ENCODE peak calls at places on chromosomes 11 and 22, in four cellular contexts. M, N, J and U are unnamed samples.

GRCh38 chr11:33701831-33702230 is 1.2 kb upstream of the C11orf91 start:
- DNase-seq in M (peak), N (peak), J (no peak), U (peak)

GRCh38 chr11:46346886-46347636 is at the start of gene DGKZ:
- DNase-seq in M (peak), N (peak), J (no peak), U (peak)

GRCh38 chr22:39242389-39242808 is 2.4 kb downstream of the PDGFB start:
- DNase-seq in M (no peak), N (no peak), J (no peak), U (no peak)

GRCh38 chr11:22558638-22559037 is 67.0 kb downstream of the FANCF start:
- DNase-seq in M (peak), N (peak), J (no peak), U (peak)

GRCh38 chr22:30891443-30891755 is 77.2 kb downstream of the MORC2 start:
- DNase-seq in M (no peak), N (no peak), J (no peak), U (no peak)

GRCh38 chr11:61910473-61911123 is 6.8 kb downstream of the RAB3IL1 start:
- DNase-seq in M (no peak), N (no peak), J (no peak), U (no peak)

GRCh38 chr11:125082611-125083311 is 19.7 kb downstream of the SLC37A2 start:
- DNase-seq in M (peak), N (no peak), J (no peak), U (peak)

GRCh38 chr11:108975641-108976071 is 310.8 kb downstream of the DDX10 start:
- DNase-seq in M (no peak), N (peak), J (no peak), U (no peak)

GRCh38 chr11:56855217-56855616 is 106.7 kb upstream of the OR9G4 start:
- DNase-seq in M (no peak), N (no peak), J (no peak), U (no peak)

GRCh38 chr11:119538748-119539147 is 115.8 kb upstream of the THY1 start:
- DNase-seq in M (no peak), N (no peak), J (no peak), U (peak)

GRCh38 chr11:58024601-58025091 is 965 bp downstream of the OR9Q1 start:
- DNase-seq in M (peak), N (no peak), J (no peak), U (peak)

GRCh38 chr11:64428685-64429084 is 69.7 kb downstream of the RPS6KA4 start:
- DNase-seq in M (no peak), N (no peak), J (no peak), U (no peak)

GRCh38 chr11:2388431-2389024 is 11.4 kb downstream of the CD81 start:
- DNase-seq in M (no peak), N (no peak), J (no peak), U (no peak)

GRCh38 chr11:35280727-35281126 is 138.6 kb downstream of the SLC1A2 start:
- DNase-seq in M (no peak), N (no peak), J (no peak), U (no peak)

GRCh38 chr11:11461473-11461872 is 108.4 kb upstream of the CSNK2A3 start:
- DNase-seq in M (no peak), N (no peak), J (no peak), U (no peak)

GRCh38 chr11:103536335-103536722 is 427.1 kb downstream of the DYNC2H1 start:
- DNase-seq in M (no peak), N (no peak), J (no peak), U (no peak)

GRCh38 chr11:122180435-122180834 is 64.4 kb upstream of the BLID start:
- DNase-seq in M (peak), N (no peak), J (no peak), U (peak)

GRCh38 chr11:56799691-56800090 is 51.2 kb upstream of the OR9G4 start:
- DNase-seq in M (no peak), N (no peak), J (no peak), U (no peak)

GRCh38 chr11:15967166-15967565 is 389.2 kb downstream of the SOX6 start:
- DNase-seq in M (no peak), N (peak), J (no peak), U (no peak)

GRCh38 chr11:65958774-65959420 is 2.6 kb upstream of the SART1 start:
- DNase-seq in M (no peak), N (no peak), J (no peak), U (no peak)

GRCh38 chr11:72226701-72227100 is 2.1 kb downstream of the INPPL1 start:
- DNase-seq in M (no peak), N (no peak), J (no peak), U (no peak)

GRCh38 chr11:19379465-19379864 is 138.7 kb upstream of the E2F8 start:
- DNase-seq in M (peak), N (no peak), J (no peak), U (peak)

GRCh38 chr22:35126993-35127392 is 61.0 kb downstream of the ISX start:
- DNase-seq in M (no peak), N (no peak), J (no peak), U (no peak)

GRCh38 chr11:40274017-40274416 is 1185.4 kb downstream of the LRRC4C start:
- DNase-seq in M (peak), N (no peak), J (no peak), U (peak)

GRCh38 chr22:27752141-27752540 is 49.4 kb downstream of the MN1 start:
- DNase-seq in M (no peak), N (no peak), J (no peak), U (no peak)

GRCh38 chr11:64556721-64557250 is 34.2 kb upstream of the SLC22A12 start:
- DNase-seq in M (no peak), N (no peak), J (no peak), U (no peak)

GRCh38 chr11:114124601-114125144 is 65.2 kb downstream of the ZBTB16 start:
- DNase-seq in M (no peak), N (no peak), J (no peak), U (no peak)

GRCh38 chr11:30729187-30729713 is 143.1 kb upstream of the MPPED2 start:
- DNase-seq in M (no peak), N (no peak), J (no peak), U (no peak)

GRCh38 chr11:111460752-111461305 is 51.4 kb downstream of the BTG4 start:
- DNase-seq in M (peak), N (no peak), J (no peak), U (no peak)